ENCODE peak calls at places on chromosomes 7 and 10, in ten cellular contexts. O is OCI-LY7, Z is neural progenitor cell, I is HFFc6, N is ascending aorta, M is activated B cell treated with CpG ODN at 0.5 μM for 24 hours, A is prostate gland, V is left lung, Y is mesothelial cell of epicardium, C is cardiac muscle cell. J is an unnamed sample.

GRCh38 chr7:43869898-43870240 is 552 bp upstream of the MRPS24 start:
- DNase-seq in O (no peak), Z (no peak), I (peak), N (peak), M (no peak), A (no peak), V (no peak), Y (no peak), C (peak), J (no peak)

GRCh38 chr7:98119257-98119918 is 12.7 kb downstream of the LMTK2 start:
- DNase-seq in O (no peak), Z (no peak), I (peak), N (no peak), M (no peak), A (no peak), V (no peak), Y (no peak), C (peak), J (no peak)

GRCh38 chr7:47313564-47313963 is 268.3 kb downstream of the TNS3 start:
- DNase-seq in O (no peak), Z (no peak), I (no peak), N (no peak), M (no peak), A (no peak), V (no peak), Y (no peak), C (no peak), J (no peak)

GRCh38 chr7:114310344-114311118 is 104.1 kb upstream of the FOXP2 start:
- DNase-seq in O (no peak), Z (no peak), I (no peak), N (no peak), M (no peak), A (no peak), V (no peak), Y (no peak), C (no peak), J (no peak)

GRCh38 chr7:35697414-35698175 is 2.7 kb upstream of the HERPUD2 start:
- DNase-seq in O (no peak), Z (no peak), I (peak), N (no peak), M (no peak), A (no peak), V (no peak), Y (no peak), C (peak), J (no peak)

GRCh38 chr10:31484407-31485135 is 165.6 kb downstream of the ZEB1 start:
- DNase-seq in O (no peak), Z (no peak), I (peak), N (no peak), M (no peak), A (no peak), V (no peak), Y (no peak), C (peak), J (no peak)

GRCh38 chr10:84574101-84574500 is 245.7 kb downstream of the CCSER2 start:
- DNase-seq in O (no peak), Z (no peak), I (no peak), N (no peak), M (no peak), A (no peak), V (no peak), Y (no peak), C (no peak), J (no peak)

GRCh38 chr7:111113263-111114017 is 22.5 kb downstream of the LRRN3 start:
- DNase-seq in O (no peak), Z (no peak), I (peak), N (no peak), M (no peak), A (no peak), V (no peak), Y (no peak), C (peak), J (no peak)

GRCh38 chr10:95793401-95794045 is 37.6 kb downstream of the ENTPD1 start:
- DNase-seq in O (no peak), Z (no peak), I (no peak), N (no peak), M (no peak), A (no peak), V (peak), Y (no peak), C (no peak), J (no peak)

GRCh38 chr7:111026806-111027205 is 64.1 kb upstream of the LRRN3 start:
- DNase-seq in O (no peak), Z (no peak), I (no peak), N (no peak), M (no peak), A (no peak), V (no peak), Y (no peak), C (no peak), J (no peak)

GRCh38 chr7:366171-366916 is 76.4 kb downstream of the FOXL3 start:
- DNase-seq in O (no peak), Z (no peak), I (no peak), N (no peak), M (no peak), A (no peak), V (no peak), Y (no peak), C (peak), J (no peak)

GRCh38 chr10:30542001-30542861 is 87.3 kb downstream of the LYZL2 start:
- DNase-seq in O (no peak), Z (no peak), I (peak), N (no peak), M (no peak), A (no peak), V (no peak), Y (no peak), C (peak), J (no peak)

GRCh38 chr7:50588937-50589336 is 23.7 kb upstream of the DDC start:
- DNase-seq in O (no peak), Z (no peak), I (no peak), N (no peak), M (no peak), A (no peak), V (no peak), Y (no peak), C (no peak), J (no peak)

GRCh38 chr10:105800626-105801025 is 1159.5 kb downstream of the SORCS3 start:
- DNase-seq in O (no peak), Z (peak), I (no peak), N (no peak), M (no peak), A (no peak), V (no peak), Y (no peak), C (no peak), J (no peak)

GRCh38 chr7:36986429-36987362 is 262.4 kb upstream of the AOAH start:
- DNase-seq in O (peak), Z (peak), I (peak), N (peak), M (peak), A (peak), V (peak), Y (no peak), C (peak), J (no peak)

GRCh38 chr7:127717502-127718125 is 65.6 kb downstream of the SND1 start:
- DNase-seq in O (no peak), Z (no peak), I (no peak), N (no peak), M (no peak), A (no peak), V (no peak), Y (no peak), C (no peak), J (no peak)

GRCh38 chr7:75662579-75663301 is 76.0 kb downstream of the HIP1 start:
- DNase-seq in O (peak), Z (no peak), I (no peak), N (no peak), M (peak), A (no peak), V (no peak), Y (no peak), C (no peak), J (no peak)

GRCh38 chr7:144090667-144091066 is 4.6 kb downstream of the OR2A12 start:
- DNase-seq in O (no peak), Z (no peak), I (no peak), N (no peak), M (no peak), A (no peak), V (no peak), Y (no peak), C (no peak), J (no peak)

GRCh38 chr10:33935350-33935749 is 600.9 kb upstream of the NRP1 start:
- DNase-seq in O (no peak), Z (no peak), I (no peak), N (no peak), M (no peak), A (no peak), V (no peak), Y (no peak), C (no peak), J (no peak)

GRCh38 chr7:16918288-16918895 is 36.6 kb upstream of the AGR3 start:
- DNase-seq in O (peak), Z (peak), I (peak), N (no peak), M (no peak), A (peak), V (no peak), Y (no peak), C (peak), J (no peak)

GRCh38 chr10:68142761-68143160 is 33.5 kb downstream of the MYPN start:
- DNase-seq in O (no peak), Z (no peak), I (no peak), N (no peak), M (no peak), A (no peak), V (no peak), Y (no peak), C (no peak), J (no peak)

GRCh38 chr10:11304906-11305585 is 287.4 kb downstream of the CELF2 start:
- DNase-seq in O (no peak), Z (no peak), I (no peak), N (no peak), M (no peak), A (no peak), V (no peak), Y (no peak), C (no peak), J (no peak)

GRCh38 chr7:130063036-130063435 is 7.3 kb upstream of the KLHDC10 start:
- DNase-seq in O (peak), Z (peak), I (peak), N (no peak), M (peak), A (no peak), V (no peak), Y (peak), C (peak), J (no peak)

GRCh38 chr7:141992154-141992553 is 3.5 kb upstream of the MGAM start:
- DNase-seq in O (no peak), Z (no peak), I (no peak), N (no peak), M (no peak), A (no peak), V (no peak), Y (no peak), C (no peak), J (no peak)

GRCh38 chr7:135708041-135708440 is 19.9 kb downstream of the SLC13A4 start:
- DNase-seq in O (no peak), Z (no peak), I (no peak), N (no peak), M (no peak), A (no peak), V (no peak), Y (no peak), C (no peak), J (no peak)

GRCh38 chr10:118870467-118871243 is 115.9 kb upstream of the CACUL1 start:
- DNase-seq in O (no peak), Z (peak), I (peak), N (no peak), M (no peak), A (no peak), V (no peak), Y (no peak), C (peak), J (no peak)

GRCh38 chr7:46784746-46785145 is 797.2 kb downstream of the TNS3 start:
- DNase-seq in O (no peak), Z (no peak), I (peak), N (no peak), M (no peak), A (no peak), V (no peak), Y (no peak), C (peak), J (no peak)

GRCh38 chr7:108090791-108091460 is 39.2 kb downstream of the LAMB4 start:
- DNase-seq in O (no peak), Z (no peak), I (no peak), N (no peak), M (no peak), A (no peak), V (no peak), Y (no peak), C (peak), J (no peak)

GRCh38 chr7:121510858-121511482 is 114.9 kb upstream of the FAM3C start:
- DNase-seq in O (no peak), Z (peak), I (no peak), N (no peak), M (no peak), A (no peak), V (no peak), Y (no peak), C (no peak), J (no peak)

GRCh38 chr7:50632561-50633413 is 67.6 kb upstream of the DDC start:
- DNase-seq in O (peak), Z (peak), I (peak), N (no peak), M (peak), A (no peak), V (no peak), Y (no peak), C (peak), J (no peak)

GRCh38 chr10:99709480-99710229 is 22.3 kb downstream of the COX15 start:
- DNase-seq in O (no peak), Z (peak), I (peak), N (no peak), M (no peak), A (no peak), V (no peak), Y (no peak), C (no peak), J (no peak)

GRCh38 chr10:33126118-33126517 is 168.1 kb upstream of the ITGB1 start:
- DNase-seq in O (peak), Z (no peak), I (no peak), N (no peak), M (no peak), A (peak), V (no peak), Y (no peak), C (peak), J (no peak)

GRCh38 chr7:94297397-94297838 is 97.3 kb upstream of the COL1A2 start:
- DNase-seq in O (no peak), Z (no peak), I (peak), N (peak), M (no peak), A (no peak), V (peak), Y (no peak), C (peak), J (no peak)

GRCh38 chr7:69825031-69825681 is 226.9 kb downstream of the AUTS2 start:
- DNase-seq in O (peak), Z (no peak), I (no peak), N (no peak), M (no peak), A (no peak), V (no peak), Y (no peak), C (peak), J (no peak)

GRCh38 chr7:5767066-5767465 is 14.4 kb downstream of the RNF216 start:
- DNase-seq in O (no peak), Z (no peak), I (peak), N (no peak), M (no peak), A (no peak), V (no peak), Y (no peak), C (no peak), J (no peak)

GRCh38 chr7:45073031-45073842 is 15.5 kb downstream of the NACAD start:
- DNase-seq in O (no peak), Z (no peak), I (no peak), N (no peak), M (no peak), A (no peak), V (peak), Y (no peak), C (no peak), J (no peak)
- TF ChIP-seq CTCF in O (peak), Z (no peak), I (no peak), N (no peak), M (no peak), A (no peak), V (no peak), Y (no peak), C (no peak), J (no peak)

DNA sequence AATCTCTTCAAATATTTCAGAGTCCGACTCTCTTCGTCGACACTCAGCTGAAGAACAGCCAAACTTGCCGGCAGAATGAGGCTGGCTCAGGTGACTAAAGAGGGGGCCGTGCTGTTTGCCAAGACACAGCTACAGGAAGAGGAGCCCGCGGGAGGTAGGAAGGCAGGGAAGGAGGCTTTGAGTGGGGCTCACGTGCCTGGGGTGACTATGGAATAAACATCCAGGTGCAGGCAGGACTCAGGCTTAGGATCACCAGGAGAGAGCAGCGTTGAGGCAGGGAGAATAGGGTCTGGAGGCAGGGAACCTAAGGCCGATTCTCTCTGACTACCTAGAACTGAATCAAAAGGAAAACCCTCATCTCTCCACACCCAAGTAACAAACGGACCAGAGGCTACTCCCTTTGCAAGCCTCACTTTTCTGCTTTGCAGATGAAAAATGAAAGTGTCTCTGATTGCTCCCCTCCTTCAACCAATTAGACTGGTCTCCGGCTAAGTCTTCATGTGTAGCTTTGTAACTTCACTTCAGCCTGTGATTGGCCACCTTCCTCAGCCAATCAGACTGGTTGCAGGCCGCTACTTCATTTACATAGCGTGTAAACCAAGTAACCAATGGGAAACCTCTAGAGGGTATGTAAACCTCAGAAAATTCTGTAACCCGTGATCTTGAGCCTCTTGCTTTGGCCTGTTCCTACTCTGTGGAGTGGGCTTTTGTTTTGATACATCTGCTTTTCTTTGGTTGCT is 19.7 kb upstream of the BNIP3 start:
- DNase-seq in O (no peak), Z (no peak), I (no peak), N (no peak), M (no peak), A (peak), V (peak), Y (no peak), C (peak), J (no peak)
- TF ChIP-seq CTCF in O (no peak), Z (peak), I (no peak), N (no peak), M (no peak), A (no peak), V (no peak), Y (no peak), C (peak), J (no peak)

GRCh38 chr10:112362833-112363232 is 11.1 kb upstream of the ACSL5 start:
- DNase-seq in O (no peak), Z (no peak), I (peak), N (peak), M (no peak), A (no peak), V (no peak), Y (no peak), C (peak), J (no peak)

GRCh38 chr10:112360308-112361270 is 13.3 kb upstream of the ACSL5 start:
- DNase-seq in O (no peak), Z (no peak), I (peak), N (peak), M (no peak), A (peak), V (peak), Y (no peak), C (peak), J (no peak)

GRCh38 chr10:112363696-112364688 is 9.9 kb upstream of the ACSL5 start:
- DNase-seq in O (no peak), Z (no peak), I (no peak), N (peak), M (no peak), A (no peak), V (no peak), Y (no peak), C (no peak), J (no peak)

GRCh38 chr10:112359606-112360307 is 14.2 kb upstream of the ACSL5 start:
- DNase-seq in O (no peak), Z (no peak), I (no peak), N (peak), M (no peak), A (no peak), V (no peak), Y (no peak), C (no peak), J (no peak)

DNA sequence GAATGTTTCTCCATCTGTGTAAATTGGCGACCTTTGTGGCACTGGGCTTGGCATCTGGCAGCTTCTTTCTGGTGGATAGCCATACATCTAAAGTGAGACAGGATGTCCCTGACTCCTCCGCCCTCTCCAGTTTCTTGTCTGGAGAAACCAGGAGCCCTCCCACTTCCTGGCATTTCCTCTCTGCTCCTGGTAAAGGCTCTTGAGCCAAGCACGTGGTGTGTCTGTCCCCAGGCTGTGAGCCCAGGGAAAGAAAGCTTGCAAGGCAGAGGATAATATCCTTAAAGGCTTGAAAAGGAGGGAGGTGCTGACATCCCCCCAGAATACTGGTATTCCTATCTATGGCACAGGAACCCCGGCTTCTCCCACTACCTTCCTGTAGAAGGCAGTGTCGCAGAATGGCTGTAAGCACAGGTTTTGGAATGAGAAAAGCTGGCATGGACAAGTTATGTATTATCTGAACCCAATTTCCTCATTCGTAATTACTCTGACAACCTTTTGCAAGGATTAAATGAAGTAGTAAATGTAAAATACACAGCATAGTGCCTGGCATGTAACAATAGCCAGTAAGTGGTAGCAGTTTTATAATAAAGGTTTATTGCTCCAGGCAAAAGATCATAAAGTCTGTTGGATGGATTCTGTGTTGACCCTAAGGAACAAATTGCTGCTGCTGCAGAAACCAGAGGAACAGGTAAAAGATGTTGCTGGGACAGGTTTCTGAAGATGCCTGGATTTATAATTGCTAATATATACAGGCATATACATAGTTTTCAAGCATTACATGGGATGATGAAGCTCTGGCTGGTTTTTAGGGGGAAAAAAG is 11.8 kb upstream of the ACSL5 start:
- DNase-seq in O (no peak), Z (no peak), I (peak), N (peak), M (no peak), A (peak), V (peak), Y (no peak), C (peak), J (no peak)
- TF ChIP-seq CTCF in O (no peak), Z (no peak), I (peak), N (no peak), M (no peak), A (no peak), V (no peak), Y (no peak), C (peak), J (no peak)

DNA sequence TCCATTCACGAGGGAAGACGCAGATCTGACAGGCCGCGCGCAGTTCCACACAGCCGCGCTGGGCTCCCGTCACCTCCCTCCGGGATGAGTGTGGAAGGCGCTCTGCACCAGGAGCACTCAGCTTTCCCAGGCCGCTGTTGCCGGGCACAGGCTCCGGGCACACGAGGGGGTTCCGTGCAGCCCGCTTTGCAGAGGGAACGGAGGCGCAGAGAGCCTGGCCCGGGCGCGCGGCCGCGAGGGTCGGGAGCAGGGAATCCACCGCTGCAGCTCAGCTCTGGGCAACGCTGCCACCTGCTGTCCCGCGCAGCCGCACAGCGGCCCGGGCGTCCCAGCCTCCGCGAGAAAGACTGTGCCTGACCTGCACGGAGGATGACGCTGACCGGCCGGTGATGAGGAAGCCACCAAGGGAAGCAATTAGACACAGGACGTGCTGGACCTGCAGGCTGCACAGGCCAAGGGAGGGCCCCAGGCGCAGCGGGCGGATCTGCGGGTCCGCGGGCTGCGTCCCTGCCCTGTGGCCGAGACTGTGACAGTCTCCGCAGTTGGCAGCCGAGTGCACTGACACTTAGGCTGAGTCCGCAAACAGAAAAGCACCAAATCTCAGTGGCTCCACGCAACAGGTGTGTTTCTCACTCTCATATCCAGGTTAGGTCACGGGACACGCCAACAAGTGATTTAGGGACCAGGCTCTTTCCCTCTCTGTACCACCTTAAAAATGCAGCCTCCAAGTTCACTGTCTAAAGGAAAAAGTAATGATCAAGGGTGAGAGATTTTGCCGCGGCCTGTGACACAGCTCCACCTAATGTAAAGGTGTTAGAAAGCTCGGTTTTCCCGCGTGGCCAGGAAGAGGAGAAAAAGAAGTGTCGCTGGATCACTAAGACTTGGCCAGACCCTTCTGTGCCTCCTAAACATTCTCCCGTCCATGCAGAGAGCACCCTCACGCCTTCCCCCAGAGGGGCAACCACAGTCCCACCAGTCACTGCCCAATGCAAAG is 94.5 kb downstream of the SEC61G start:
- DNase-seq in O (peak), Z (peak), I (peak), N (no peak), M (no peak), A (peak), V (peak), Y (peak), C (peak), J (no peak)
- TF ChIP-seq CTCF in O (peak), Z (peak), I (peak), N (no peak), M (no peak), A (no peak), V (no peak), Y (peak), C (peak), J (no peak)